ENCODE peak calls at places on chromosomes 1 and 21, in five cellular contexts. One of them, this sample, is unnamed.
A peak's percentile ranks its signal among the peaks of the same experiment; 100 is the strongest.

GRCh38 chr1:179310271-179310670 is 16.7 kb downstream of the SOAT1 start:
- DNase-seq in occipital lobe: no peak
- DNase-seq in stimulated activated CD4-positive, alpha-beta T cell treated with anti-CD3 and anti-CD28 coated beads, Interleukin-12 subunit alpha, Interleukin-12 subunit beta, amount 100 ng/mL, for 4 hours: no peak
- DNase-seq in NCI-H774: no peak
- DNase-seq in T-helper 9 cell: no peak
- DNase-seq in this sample: no peak

GRCh38 chr1:30599721-30600120 is 123.7 kb downstream of the MATN1 start:
- DNase-seq in occipital lobe: no peak
- DNase-seq in T-helper 9 cell: no peak
- DNase-seq in stimulated activated CD4-positive, alpha-beta T cell treated with anti-CD3 and anti-CD28 coated beads, Interleukin-12 subunit alpha, Interleukin-12 subunit beta, amount 100 ng/mL, for 4 hours: no peak
- DNase-seq in NCI-H774: no peak
- DNase-seq in this sample: no peak

GRCh38 chr1:143735764-143736461 is 235.9 kb downstream of the FAM72C start:
- DNase-seq in occipital lobe: no peak
- DNase-seq in NCI-H774: no peak
- DNase-seq in stimulated activated CD4-positive, alpha-beta T cell treated with anti-CD3 and anti-CD28 coated beads, Interleukin-12 subunit alpha, Interleukin-12 subunit beta, amount 100 ng/mL, for 4 hours: no peak
- DNase-seq in T-helper 9 cell: no peak
- DNase-seq in this sample: peak; percentile 85

GRCh38 chr21:20617130-20617529 is 381.1 kb upstream of the NCAM2 start:
- DNase-seq in NCI-H774: peak; percentile 21
- DNase-seq in T-helper 9 cell: no peak
- DNase-seq in stimulated activated CD4-positive, alpha-beta T cell treated with anti-CD3 and anti-CD28 coated beads, Interleukin-12 subunit alpha, Interleukin-12 subunit beta, amount 100 ng/mL, for 4 hours: no peak
- DNase-seq in occipital lobe: no peak
- DNase-seq in this sample: no peak

GRCh38 chr1:66393586-66394334 is 140.2 kb upstream of the SGIP1 start:
- DNase-seq in occipital lobe: no peak
- DNase-seq in NCI-H774: no peak
- DNase-seq in stimulated activated CD4-positive, alpha-beta T cell treated with anti-CD3 and anti-CD28 coated beads, Interleukin-12 subunit alpha, Interleukin-12 subunit beta, amount 100 ng/mL, for 4 hours: no peak
- DNase-seq in T-helper 9 cell: no peak
- DNase-seq in this sample: no peak

GRCh38 chr21:39452207-39452964 is 616 bp downstream of the SH3BGR start:
- DNase-seq in T-helper 9 cell: no peak
- DNase-seq in stimulated activated CD4-positive, alpha-beta T cell treated with anti-CD3 and anti-CD28 coated beads, Interleukin-12 subunit alpha, Interleukin-12 subunit beta, amount 100 ng/mL, for 4 hours: no peak
- DNase-seq in NCI-H774: no peak
- DNase-seq in occipital lobe: no peak
- DNase-seq in this sample: no peak

GRCh38 chr1:115402753-115403184 is 64.7 kb upstream of the NGF start:
- DNase-seq in NCI-H774: no peak
- DNase-seq in stimulated activated CD4-positive, alpha-beta T cell treated with anti-CD3 and anti-CD28 coated beads, Interleukin-12 subunit alpha, Interleukin-12 subunit beta, amount 100 ng/mL, for 4 hours: no peak
- DNase-seq in occipital lobe: no peak
- DNase-seq in T-helper 9 cell: no peak
- DNase-seq in this sample: no peak

GRCh38 chr21:26112127-26112742 is 58.3 kb downstream of the APP start:
- DNase-seq in T-helper 9 cell: no peak
- DNase-seq in occipital lobe: no peak
- DNase-seq in NCI-H774: no peak
- DNase-seq in stimulated activated CD4-positive, alpha-beta T cell treated with anti-CD3 and anti-CD28 coated beads, Interleukin-12 subunit alpha, Interleukin-12 subunit beta, amount 100 ng/mL, for 4 hours: no peak
- DNase-seq in this sample: no peak

GRCh38 chr1:155944396-155944728 is 2.9 kb downstream of the RXFP4 start:
- DNase-seq in occipital lobe: no peak
- DNase-seq in stimulated activated CD4-positive, alpha-beta T cell treated with anti-CD3 and anti-CD28 coated beads, Interleukin-12 subunit alpha, Interleukin-12 subunit beta, amount 100 ng/mL, for 4 hours: no peak
- DNase-seq in NCI-H774: peak; percentile 60
- DNase-seq in T-helper 9 cell: no peak
- DNase-seq in this sample: no peak

GRCh38 chr1:231841616-231842344 is 215.2 kb downstream of the DISC1 start:
- DNase-seq in stimulated activated CD4-positive, alpha-beta T cell treated with anti-CD3 and anti-CD28 coated beads, Interleukin-12 subunit alpha, Interleukin-12 subunit beta, amount 100 ng/mL, for 4 hours: no peak
- DNase-seq in NCI-H774: no peak
- DNase-seq in T-helper 9 cell: no peak
- DNase-seq in occipital lobe: no peak
- DNase-seq in this sample: no peak

GRCh38 chr1:89604414-89604735 is 28.5 kb upstream of the LRRC8C start:
- DNase-seq in occipital lobe: no peak
- DNase-seq in stimulated activated CD4-positive, alpha-beta T cell treated with anti-CD3 and anti-CD28 coated beads, Interleukin-12 subunit alpha, Interleukin-12 subunit beta, amount 100 ng/mL, for 4 hours: no peak
- DNase-seq in NCI-H774: no peak
- DNase-seq in T-helper 9 cell: no peak
- DNase-seq in this sample: no peak

GRCh38 chr1:208541225-208541855 is 297.2 kb upstream of the PLXNA2 start:
- DNase-seq in T-helper 9 cell: no peak
- DNase-seq in NCI-H774: no peak
- DNase-seq in stimulated activated CD4-positive, alpha-beta T cell treated with anti-CD3 and anti-CD28 coated beads, Interleukin-12 subunit alpha, Interleukin-12 subunit beta, amount 100 ng/mL, for 4 hours: no peak
- DNase-seq in occipital lobe: peak; percentile 29
- DNase-seq in this sample: peak; percentile 32

GRCh38 chr1:171152533-171152932 is 32.6 kb upstream of the FMO2 start:
- DNase-seq in T-helper 9 cell: no peak
- DNase-seq in occipital lobe: no peak
- DNase-seq in stimulated activated CD4-positive, alpha-beta T cell treated with anti-CD3 and anti-CD28 coated beads, Interleukin-12 subunit alpha, Interleukin-12 subunit beta, amount 100 ng/mL, for 4 hours: no peak
- DNase-seq in NCI-H774: no peak
- DNase-seq in this sample: no peak

This sample was measured in cerebellar cortex.